ENCODE peak calls at places on chromosomes 16 and 17, in eight cellular contexts. P, G, U, C, N, X, V and S are unnamed samples. For H3K4me1, the result is how much of the 10 kb centered on the place peaks cover.

GRCh38 chr16:46884513-46885293 is 541 bp downstream of the GPT2 start:
- DNase-seq in P (no peak), G (peak), U (no peak), C (peak), N (no peak), X (no peak), V (no peak), S (no peak)

GRCh38 chr17:60305141-60305540 is 86.8 kb downstream of the USP32 start:
- DNase-seq in P (no peak), G (no peak), U (no peak), C (no peak), N (no peak), X (peak), V (peak), S (no peak)

GRCh38 chr17:13413001-13413400 is 188.7 kb downstream of the HS3ST3A1 start:
- DNase-seq in P (no peak), G (no peak), U (no peak), C (no peak), N (no peak), X (no peak), V (no peak), S (no peak)

GRCh38 chr17:16150251-16150859 is 65.0 kb downstream of the NCOR1 start:
- DNase-seq in P (no peak), G (no peak), U (peak), C (no peak), N (no peak), X (no peak), V (no peak), S (no peak)

GRCh38 chr17:17089796-17090641 is 47.8 kb downstream of the MPRIP start:
- DNase-seq in P (peak), G (peak), U (no peak), C (no peak), N (no peak), X (no peak), V (no peak), S (no peak)

GRCh38 chr17:44216674-44217073 is 2.8 kb downstream of the UBTF start:
- DNase-seq in P (no peak), G (no peak), U (no peak), C (no peak), N (no peak), X (no peak), V (no peak), S (no peak)

GRCh38 chr16:49622421-49623402 is 233.2 kb downstream of the ZNF423 start:
- DNase-seq in P (no peak), G (no peak), U (no peak), C (no peak), N (no peak), X (no peak), V (no peak), S (no peak)

GRCh38 chr17:61380836-61381525 is 18.7 kb upstream of the TBX2 start:
- DNase-seq in P (no peak), G (no peak), U (no peak), C (peak), N (no peak), X (no peak), V (no peak), S (no peak)

GRCh38 chr17:14755002-14755401 is 454.1 kb downstream of the HS3ST3B1 start:
- DNase-seq in P (no peak), G (no peak), U (no peak), C (no peak), N (no peak), X (no peak), V (no peak), S (no peak)

GRCh38 chr16:64417711-64418227 is 704.1 kb downstream of the CDH11 start:
- DNase-seq in P (no peak), G (no peak), U (no peak), C (no peak), N (no peak), X (no peak), V (no peak), S (no peak)

GRCh38 chr16:57260294-57260929 is 15.4 kb downstream of the ARL2BP start:
- DNase-seq in P (peak), G (peak), U (no peak), C (no peak), N (no peak), X (no peak), V (peak), S (no peak)

GRCh38 chr17:28726912-28727726 is 1.1 kb upstream of the TLCD1 start:
- DNase-seq in P (peak), G (peak), U (peak), C (peak), N (no peak), X (peak), V (peak), S (peak)

GRCh38 chr17:61490540-61490975 is 38.3 kb downstream of the TBX4 start:
- DNase-seq in P (no peak), G (no peak), U (no peak), C (no peak), N (no peak), X (no peak), V (no peak), S (no peak)

GRCh38 chr17:17119533-17119932 is 77.3 kb downstream of the MPRIP start:
- DNase-seq in P (no peak), G (peak), U (no peak), C (no peak), N (no peak), X (no peak), V (peak), S (no peak)

GRCh38 chr17:78414178-78415162 is 36.0 kb downstream of the PGS1 start:
- DNase-seq in P (no peak), G (no peak), U (no peak), C (no peak), N (no peak), X (no peak), V (no peak), S (no peak)

GRCh38 chr17:63694974-63695773 is 4.8 kb downstream of the LIMD2 start:
- DNase-seq in P (no peak), G (no peak), U (no peak), C (no peak), N (no peak), X (no peak), V (no peak), S (no peak)

GRCh38 chr17:37742114-37742761 is 2.6 kb downstream of the HNF1B start:
- DNase-seq in P (no peak), G (no peak), U (no peak), C (peak), N (no peak), X (no peak), V (no peak), S (peak)

GRCh38 chr16:11780988-11781680 is 15.9 kb downstream of the ZC3H7A start:
- DNase-seq in P (no peak), G (no peak), U (no peak), C (peak), N (no peak), X (no peak), V (no peak), S (no peak)

GRCh38 chr17:79084291-79085153 is 9.9 kb downstream of the ENGASE start:
- DNase-seq in P (no peak), G (no peak), U (no peak), C (peak), N (no peak), X (no peak), V (no peak), S (no peak)

GRCh38 chr16:25586826-25587225 is 104.9 kb upstream of the HS3ST4 start:
- DNase-seq in P (no peak), G (no peak), U (no peak), C (no peak), N (no peak), X (no peak), V (no peak), S (no peak)

GRCh38 chr17:81635973-81636504 is 873 bp downstream of the NPLOC4 start:
- DNase-seq in P (no peak), G (no peak), U (no peak), C (no peak), N (no peak), X (no peak), V (no peak), S (no peak)

GRCh38 chr16:86074651-86075487 is 175.9 kb downstream of the IRF8 start:
- DNase-seq in P (peak), G (peak), U (no peak), C (no peak), N (no peak), X (no peak), V (no peak), S (no peak)

GRCh38 chr17:19409509-19409908 is 1.5 kb upstream of the RNF112 start:
- DNase-seq in P (no peak), G (no peak), U (peak), C (no peak), N (no peak), X (no peak), V (no peak), S (no peak)

GRCh38 chr16:19700319-19700781 is 17.7 kb downstream of the KNOP1 start:
- DNase-seq in P (no peak), G (peak), U (no peak), C (no peak), N (no peak), X (peak), V (no peak), S (peak)

GRCh38 chr16:88705076-88705684 is 1.0 kb downstream of the RNF166 start:
- DNase-seq in P (no peak), G (peak), U (no peak), C (no peak), N (no peak), X (no peak), V (no peak), S (no peak)

GRCh38 chr16:88705746-88706287 is 391 bp downstream of the RNF166 start:
- DNase-seq in P (no peak), G (peak), U (no peak), C (no peak), N (no peak), X (no peak), V (no peak), S (no peak)

GRCh38 chr16:88702364-88703210 is 3.6 kb downstream of the RNF166 start:
- DNase-seq in P (no peak), G (no peak), U (no peak), C (no peak), N (no peak), X (no peak), V (no peak), S (no peak)

GRCh38 chr16:88701541-88702363 is 4.5 kb downstream of the RNF166 start:
- DNase-seq in P (no peak), G (no peak), U (no peak), C (no peak), N (no peak), X (no peak), V (no peak), S (no peak)

DNA sequence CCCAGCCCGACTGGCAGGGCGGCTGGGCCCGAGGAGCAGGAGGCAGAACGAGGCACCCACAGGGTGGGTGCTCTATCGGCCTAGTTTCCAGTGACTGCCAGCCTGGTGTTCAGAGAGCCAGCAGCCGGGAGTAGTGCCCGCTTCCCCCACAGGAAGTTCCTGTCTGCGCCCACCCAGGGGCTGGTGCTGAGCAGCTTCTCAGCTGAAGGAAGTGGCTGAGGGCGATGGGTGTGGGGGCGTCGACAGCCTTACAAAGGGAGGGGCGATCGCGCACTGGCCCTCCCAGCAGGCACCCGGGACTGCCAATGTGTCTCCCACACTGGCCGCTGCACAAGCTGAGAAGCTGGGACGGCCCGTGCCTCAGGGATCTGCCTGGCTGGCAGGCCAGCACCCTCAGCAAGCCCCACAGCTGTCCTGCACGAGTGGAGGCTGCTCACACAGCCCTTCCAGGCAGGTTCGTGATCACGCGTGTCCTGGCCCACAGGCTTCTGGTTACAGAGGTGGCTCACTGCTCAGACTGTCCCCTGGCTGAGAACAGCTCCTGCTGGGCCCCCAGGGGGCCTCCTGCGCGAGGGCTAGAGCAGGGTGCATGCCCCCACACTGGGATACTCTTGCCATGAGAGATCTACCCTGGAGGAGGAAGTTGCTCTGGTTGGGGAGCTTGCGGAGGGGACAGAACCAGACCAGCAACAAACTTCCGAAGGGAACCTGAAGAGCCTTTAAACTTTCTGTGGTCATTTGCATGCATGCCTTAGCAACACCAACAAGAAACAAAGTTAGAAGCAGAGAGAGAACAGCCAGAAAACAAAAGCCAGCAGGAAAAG is 2.5 kb downstream of the RNF166 start:
- DNase-seq in P (no peak), G (peak), U (no peak), C (no peak), N (no peak), X (no peak), V (no peak), S (no peak)
- TF ChIP-seq POLR2AphosphoS5 in P (no peak), G (no peak), U (no peak), C (no peak), N (no peak), X (no peak), V (no peak), S (no peak)

GRCh38 chr17:75128694-75129505 is 2.6 kb downstream of the NT5C start:
- DNase-seq in P (no peak), G (no peak), U (no peak), C (no peak), N (no peak), X (no peak), V (no peak), S (no peak)
- H3K4me1 ChIP-seq in P (under half), G (under half), U (half or more), C (under half), N (under half), X (under half), V (under half), S (under half)

DNA sequence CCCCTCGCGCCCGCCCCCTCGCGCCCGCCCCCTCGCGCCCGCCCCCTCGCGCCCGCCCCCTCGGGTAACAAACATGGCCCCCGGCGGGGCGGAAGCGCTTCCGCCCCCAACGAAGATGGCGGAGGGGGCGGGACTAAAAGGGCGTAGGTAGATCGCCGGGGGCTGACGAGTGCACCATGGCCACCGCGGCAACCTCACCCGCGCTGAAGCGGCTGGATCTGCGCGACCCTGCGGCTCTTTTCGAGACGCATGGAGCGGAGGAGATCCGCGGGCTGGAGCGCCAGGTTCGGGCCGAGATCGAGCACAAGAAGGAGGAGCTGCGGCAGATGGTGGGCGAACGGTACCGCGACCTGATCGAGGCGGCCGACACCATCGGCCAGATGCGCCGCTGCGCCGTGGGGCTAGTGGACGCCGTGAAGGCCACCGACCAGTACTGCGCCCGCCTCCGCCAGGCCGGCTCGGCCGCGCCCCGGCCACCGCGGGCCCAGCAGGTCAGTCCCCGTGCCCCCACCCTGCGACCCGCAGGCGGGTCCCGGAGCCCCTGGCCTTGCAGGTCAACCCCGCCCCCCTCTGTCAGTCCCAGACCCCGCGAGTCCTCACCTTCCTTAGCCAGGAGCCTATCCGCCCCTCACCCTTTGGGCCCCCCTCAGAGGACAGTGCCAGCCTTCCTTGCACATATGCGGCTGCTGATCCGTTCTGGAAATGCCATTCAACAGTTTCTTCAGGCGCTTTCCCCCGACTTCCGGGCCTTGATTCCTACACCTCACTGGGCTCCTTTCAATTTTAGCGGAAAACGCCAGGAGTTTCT is at the start of gene COG1:
- DNase-seq in P (peak), G (peak), U (peak), C (peak), N (no peak), X (peak), V (no peak), S (peak)
- TF ChIP-seq POLR2AphosphoS5 in P (peak), G (peak), U (peak), C (peak), N (peak), X (peak), V (peak), S (no peak)

DNA sequence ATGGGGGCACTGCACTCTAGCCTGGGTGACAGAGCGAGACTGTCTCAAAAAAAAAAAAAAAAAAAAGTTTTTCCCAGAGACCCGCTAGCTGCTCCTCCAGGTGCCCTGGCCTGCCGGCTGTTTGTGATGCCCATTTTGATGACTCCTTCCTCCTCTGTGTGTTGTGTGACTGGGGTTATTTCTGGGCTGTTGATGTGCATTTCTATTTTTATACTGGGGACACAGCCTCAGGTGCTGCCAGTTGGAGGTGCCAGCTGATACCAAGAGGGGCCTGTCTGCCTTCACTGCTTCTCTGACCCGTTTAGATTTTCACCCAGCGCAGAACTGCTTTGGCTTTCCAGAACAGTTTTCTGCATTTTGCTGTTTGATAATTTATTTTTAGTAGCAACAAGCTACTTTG is 6.6 kb downstream of the PLA2G15 start:
- DNase-seq in P (no peak), G (no peak), U (no peak), C (no peak), N (no peak), X (no peak), V (no peak), S (no peak)
- H3K4me1 ChIP-seq in P (under half), G (under half), U (under half), C (under half), N (under half), X (under half), V (under half), S (under half)

GRCh38 chr17:7560172-7561027 is 1.3 kb upstream of the SENP3 start:
- DNase-seq in P (peak), G (peak), U (no peak), C (peak), N (no peak), X (peak), V (no peak), S (peak)
- TF ChIP-seq POLR2AphosphoS5 in P (peak), G (no peak), U (no peak), C (no peak), N (no peak), X (no peak), V (no peak), S (no peak)

DNA sequence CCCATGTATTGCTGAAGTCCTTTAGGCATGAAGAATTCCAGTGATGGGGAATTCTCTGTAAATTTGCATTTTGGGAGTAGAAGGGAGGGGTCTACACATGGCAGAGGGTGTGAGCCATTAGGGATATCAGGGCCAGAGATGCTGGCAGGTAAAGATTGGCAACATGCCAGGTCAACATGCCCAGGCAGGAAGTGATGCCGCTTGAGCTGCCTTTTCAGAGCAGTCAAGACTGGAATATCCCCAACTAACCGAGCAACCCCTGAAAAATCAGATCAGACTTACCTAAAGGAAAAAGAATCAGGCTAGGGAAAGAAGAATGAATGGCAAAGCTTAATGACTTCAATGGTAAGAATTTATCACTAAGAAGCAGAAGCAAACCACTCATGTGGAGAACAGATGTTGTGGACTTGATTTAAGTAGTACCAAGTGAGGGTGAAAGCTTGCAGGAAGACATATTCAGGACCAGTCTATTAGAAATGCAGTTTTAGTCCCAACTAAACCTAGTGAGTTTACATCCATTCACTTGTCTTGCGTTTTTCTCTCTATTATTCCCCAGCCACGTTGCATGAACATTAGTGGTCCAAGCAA is 105.4 kb downstream of the ABCA8 start:
- DNase-seq in P (no peak), G (no peak), U (no peak), C (no peak), N (no peak), X (no peak), V (no peak), S (no peak)
- H3K4me1 ChIP-seq in P (under half), G (under half), U (under half), C (under half), N (under half), X (under half), V (under half), S (under half)

GRCh38 chr16:87841608-87842208 is 27.6 kb downstream of the SLC7A5 start:
- DNase-seq in P (no peak), G (no peak), U (no peak), C (no peak), N (no peak), X (no peak), V (no peak), S (no peak)
- TF ChIP-seq POLR2AphosphoS5 in P (no peak), G (no peak), U (no peak), C (no peak), N (no peak), X (no peak), V (no peak), S (no peak)